ENCODE peak calls at places on chromosomes 5 and 9, in four cellular contexts. P is Caco-2, E is esophagus squamous epithelium, Z is SJCRH30. K is an unnamed sample.
A peak's percentile ranks its signal among the peaks of the same experiment; 100 is the strongest.

GRCh38 chr5:150022163-150022540 is 21.6 kb downstream of the HMGXB3 start:
- DNase-seq in P (no peak), E (no peak), Z (peak; percentile 17), K (no peak)

GRCh38 chr9:26262431-26262830 is 584.2 kb upstream of the TUSC1 start:
- DNase-seq in P (no peak), E (no peak), Z (no peak), K (no peak)

GRCh38 chr9:38026021-38026809 is 42.8 kb downstream of the SHB start:
- DNase-seq in P (no peak), E (no peak), Z (peak; percentile 93), K (no peak)

GRCh38 chr9:124708070-124708469 is 63.0 kb downstream of the NR6A1 start:
- DNase-seq in P (no peak), E (no peak), Z (no peak), K (no peak)

GRCh38 chr5:38401145-38401544 is 142.8 kb downstream of the EGFLAM start:
- DNase-seq in P (no peak), E (no peak), Z (no peak), K (no peak)

GRCh38 chr9:106333487-106333886 is 529.5 kb upstream of the ZNF462 start:
- DNase-seq in P (no peak), E (no peak), Z (peak; percentile 40), K (no peak)

GRCh38 chr5:172224996-172225395 is 31.0 kb downstream of the EFCAB9 start:
- DNase-seq in P (no peak), E (no peak), Z (no peak), K (no peak)

GRCh38 chr5:54761213-54761701 is 224.1 kb downstream of the ESM1 start:
- DNase-seq in P (no peak), E (no peak), Z (no peak), K (no peak)

GRCh38 chr5:155049569-155050383 is 36.2 kb downstream of the KIF4B start:
- DNase-seq in P (no peak), E (no peak), Z (peak; percentile 30), K (peak; percentile 35)

GRCh38 chr5:134574521-134574920 is 49.1 kb downstream of the JADE2 start:
- DNase-seq in P (no peak), E (no peak), Z (no peak), K (no peak)

GRCh38 chr9:112065781-112066606 is 109.1 kb downstream of the SUSD1 start:
- DNase-seq in P (peak; percentile 92), E (no peak), Z (peak; percentile 87), K (no peak)

GRCh38 chr5:37417347-37417746 is 38.2 kb downstream of the WDR70 start:
- DNase-seq in P (no peak), E (no peak), Z (no peak), K (no peak)

GRCh38 chr5:174306345-174307030 is 261.0 kb downstream of the NSG2 start:
- DNase-seq in P (no peak), E (no peak), Z (no peak), K (no peak)

GRCh38 chr9:4774209-4774608 is 18.5 kb upstream of the RCL1 start:
- DNase-seq in P (no peak), E (no peak), Z (no peak), K (no peak)

GRCh38 chr5:50564079-50564478 is 102.4 kb upstream of the PARP8 start:
- DNase-seq in P (no peak), E (no peak), Z (no peak), K (no peak)

GRCh38 chr5:125152461-125153189 is 406.2 kb upstream of the ZNF608 start:
- DNase-seq in P (no peak), E (no peak), Z (no peak), K (no peak)

GRCh38 chr5:624118-624950 is 12.2 kb downstream of the CEP72 start:
- DNase-seq in P (peak; percentile 22), E (no peak), Z (no peak), K (no peak)

GRCh38 chr5:154395407-154396106 is 50.2 kb upstream of the SAP30L start:
- DNase-seq in P (no peak), E (no peak), Z (no peak), K (no peak)

GRCh38 chr5:65855758-65856157 is 70.6 kb upstream of the ERBIN start:
- DNase-seq in P (no peak), E (no peak), Z (no peak), K (no peak)

GRCh38 chr9:86731511-86731993 is 215.8 kb downstream of the GAS1 start:
- DNase-seq in P (no peak), E (no peak), Z (no peak), K (no peak)

GRCh38 chr5:78361226-78361993 is 993 bp downstream of the SCAMP1 start:
- DNase-seq in P (peak; percentile 51), E (no peak), Z (peak; percentile 67), K (peak; percentile 55)

GRCh38 chr5:80905405-80905804 is 54.8 kb upstream of the RASGRF2 start:
- DNase-seq in P (no peak), E (no peak), Z (no peak), K (no peak)

GRCh38 chr9:92763721-92764380 is 782 bp downstream of the BICD2 start:
- DNase-seq in P (no peak), E (no peak), Z (peak; percentile 57), K (peak; percentile 69)

GRCh38 chr5:10563132-10563939 is 534 bp upstream of the ANKRD33B start:
- DNase-seq in P (no peak), E (no peak), Z (peak; percentile 17), K (no peak)

GRCh38 chr5:133753856-133754255 is 141.5 kb upstream of the FSTL4 start:
- DNase-seq in P (no peak), E (no peak), Z (no peak), K (no peak)

GRCh38 chr9:86494644-86495081 is 140.5 kb upstream of the TUT7 start:
- DNase-seq in P (no peak), E (no peak), Z (no peak), K (no peak)

GRCh38 chr5:75668988-75669760 is 48.1 kb downstream of the POC5 start:
- DNase-seq in P (no peak), E (no peak), Z (peak; percentile 91), K (no peak)

GRCh38 chr5:54743997-54744788 is 226.6 kb downstream of the SNX18 start:
- DNase-seq in P (no peak), E (peak; percentile 29), Z (peak; percentile 37), K (no peak)

GRCh38 chr9:87147803-87148202 is 200.5 kb upstream of the GAS1 start:
- DNase-seq in P (no peak), E (no peak), Z (no peak), K (no peak)

GRCh38 chr5:25858019-25858418 is 1180.4 kb downstream of the CDH9 start:
- DNase-seq in P (no peak), E (no peak), Z (peak; percentile 45), K (no peak)

GRCh38 chr5:177310757-177311173 is 933 bp downstream of the MXD3 start:
- DNase-seq in P (no peak), E (no peak), Z (peak; percentile 66), K (no peak)

GRCh38 chr5:179585903-179586511 is 35.7 kb downstream of the RUFY1 start:
- DNase-seq in P (no peak), E (no peak), Z (no peak), K (no peak)
- H3K36me3 ChIP-seq in P (no peaks in the 10 kb centered on the region), E (peaks cover 9% of the 10 kb centered on the region), Z (peaks cover 32% of the 10 kb centered on the region), K (peaks cover 64% of the 10 kb centered on the region)

DNA sequence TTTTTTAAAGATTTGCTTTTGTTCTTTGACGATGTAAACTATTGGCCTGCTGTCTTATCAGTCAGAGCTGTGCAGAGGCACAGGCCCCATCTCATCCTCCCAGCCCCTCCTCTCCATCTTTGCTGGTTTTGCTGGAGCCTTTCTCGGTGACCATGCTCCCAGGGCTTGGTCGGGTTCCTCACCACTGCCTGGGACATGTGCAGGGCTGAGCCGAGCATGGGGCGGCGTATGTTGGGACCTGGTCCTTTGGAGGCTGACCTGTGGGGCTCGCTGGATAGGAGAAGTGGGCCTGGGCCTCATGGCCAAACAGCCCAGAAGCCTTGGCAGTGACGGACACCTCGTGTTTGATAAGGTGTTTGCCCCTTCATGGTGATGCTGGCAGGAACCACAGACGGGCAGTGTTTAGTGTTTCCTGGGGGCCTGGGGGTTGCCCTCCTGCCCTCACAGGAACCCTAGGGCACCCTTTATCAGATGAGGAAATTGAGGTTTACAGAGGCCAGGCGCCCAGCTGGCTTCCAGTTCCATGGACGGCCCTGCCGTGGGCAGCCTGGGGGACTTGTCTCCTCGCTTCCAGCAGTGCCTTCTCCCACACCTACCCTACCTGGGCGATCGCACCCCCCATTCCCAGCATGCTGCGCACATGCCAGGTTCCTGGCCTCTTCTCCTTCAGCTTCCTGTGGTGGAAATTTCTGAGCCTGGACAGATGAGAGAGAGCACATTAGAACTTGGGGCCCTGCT is 27.6 kb downstream of the TRAF2 start:
- DNase-seq in P (no peak), E (no peak), Z (no peak), K (no peak)
- H3K36me3 ChIP-seq in P (no peaks in the 10 kb centered on the region), E (peaks cover 10% of the 10 kb centered on the region), Z (peaks cover 35% of the 10 kb centered on the region), K (peaks cover 38% of the 10 kb centered on the region)

GRCh38 chr9:129722913-129723312 is 29.9 kb downstream of the PTGES start:
- DNase-seq in P (no peak), E (no peak), Z (no peak), K (no peak)
- H3K36me3 ChIP-seq in P (no peaks in the 10 kb centered on the region), E (no peaks in the 10 kb centered on the region), Z (no peaks in the 10 kb centered on the region), K (no peaks in the 10 kb centered on the region)

DNA sequence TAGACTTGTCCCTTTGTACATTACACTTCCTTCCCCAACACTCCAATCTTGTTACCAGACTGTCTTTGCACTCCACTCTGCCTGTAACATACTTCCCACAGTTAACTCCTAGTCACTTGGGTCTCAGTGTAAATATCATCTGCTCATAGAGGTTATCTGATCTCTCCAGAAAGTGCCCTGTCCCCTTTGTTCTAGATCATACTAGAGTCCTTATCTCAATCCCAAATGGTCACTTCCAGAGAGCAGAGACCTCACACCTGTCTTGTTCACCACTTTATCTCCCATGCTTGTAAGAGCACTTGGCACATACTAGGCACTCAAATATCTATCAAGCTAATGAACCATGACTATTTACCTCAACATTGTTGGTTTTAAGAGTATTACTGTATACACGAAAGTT is 30.4 kb downstream of the SETX start:
- DNase-seq in P (no peak), E (no peak), Z (peak; percentile 11), K (no peak)
- H3K36me3 ChIP-seq in P (no peaks in the 10 kb centered on the region), E (peaks cover 3% of the 10 kb centered on the region), Z (peaks cover 82% of the 10 kb centered on the region), K (peaks cover 40% of the 10 kb centered on the region)

GRCh38 chr5:141570655-141571054 is 48.1 kb downstream of the DIAPH1 start:
- DNase-seq in P (no peak), E (no peak), Z (no peak), K (no peak)
- H3K36me3 ChIP-seq in P (peaks cover 4% of the 10 kb centered on the region), E (no peaks in the 10 kb centered on the region), Z (peaks cover 36% of the 10 kb centered on the region), K (peaks cover 46% of the 10 kb centered on the region)

GRCh38 chr5:167592114-167592513 is 699.3 kb upstream of the WWC1 start:
- DNase-seq in P (no peak), E (no peak), Z (no peak), K (no peak)
- H3K36me3 ChIP-seq in P (no peaks in the 10 kb centered on the region), E (no peaks in the 10 kb centered on the region), Z (no peaks in the 10 kb centered on the region), K (no peaks in the 10 kb centered on the region)

K was measured in HAP-1.